ENCODE peak calls at places on chromosome X, in eight cellular contexts. K is germinal center, L is GM23338, D is choroid plexus epithelial cell, N is GM12891, C is aorta, I is posterior cingulate gyrus, F is A549. Y is an unnamed sample.
A peak's percentile ranks its signal among the peaks of the same experiment; 100 is the strongest.

GRCh38 chrX:124455966-124456365 is 109.6 kb downstream of the SH2D1A start:
- DNase-seq in K (no peak), L (no peak), D (no peak), N (no peak), C (no peak), I (no peak), F (no peak), Y (no peak)

GRCh38 chrX:120604359-120604782 is 470 bp downstream of the MCTS1 start:
- DNase-seq in K (peak; percentile 35), L (no peak), D (peak; percentile 57), N (peak; percentile 8), C (no peak), I (peak; percentile 8), F (peak; percentile 37), Y (no peak)

GRCh38 chrX:77785400-77785745 is 643 bp downstream of the ATRX start:
- DNase-seq in K (peak; percentile 9), L (peak; percentile 35), D (peak; percentile 23), N (no peak), C (no peak), I (no peak), F (peak; percentile 28), Y (no peak)

GRCh38 chrX:24117288-24117687 is 32.2 kb upstream of the ZFX start:
- DNase-seq in K (no peak), L (no peak), D (peak; percentile 77), N (no peak), C (no peak), I (peak; percentile 19), F (no peak), Y (peak; percentile 6)

GRCh38 chrX:70508296-70508911 is 63.8 kb downstream of the DLG3 start:
- DNase-seq in K (no peak), L (no peak), D (peak; percentile 3), N (no peak), C (no peak), I (no peak), F (no peak), Y (no peak)

GRCh38 chrX:115912372-115912897 is 258.1 kb upstream of the AGTR2 start:
- DNase-seq in K (peak; percentile 54), L (peak; percentile 54), D (peak; percentile 2), N (no peak), C (no peak), I (no peak), F (no peak), Y (no peak)

GRCh38 chrX:54807524-54808108 is at the start of gene MAGED2:
- DNase-seq in K (peak; percentile 12), L (peak; percentile 56), D (peak; percentile 53), N (no peak), C (peak; percentile 82), I (peak; percentile 36), F (no peak), Y (peak; percentile 32)

GRCh38 chrX:118853596-118853995 is 30.0 kb downstream of the ZCCHC12 start:
- DNase-seq in K (no peak), L (no peak), D (no peak), N (no peak), C (no peak), I (no peak), F (no peak), Y (no peak)

GRCh38 chrX:116881961-116882360 is 419.2 kb upstream of the CT83 start:
- DNase-seq in K (no peak), L (no peak), D (no peak), N (no peak), C (no peak), I (no peak), F (no peak), Y (no peak)

GRCh38 chrX:96713303-96713702 is 28.7 kb downstream of the DIAPH2 start:
- DNase-seq in K (no peak), L (no peak), D (no peak), N (no peak), C (no peak), I (no peak), F (no peak), Y (no peak)

GRCh38 chrX:103276581-103277002 is at the start of gene TCEAL5:
- DNase-seq in K (no peak), L (peak; percentile 22), D (no peak), N (no peak), C (no peak), I (peak; percentile 51), F (no peak), Y (peak; percentile 21)

GRCh38 chrX:104284407-104285000 is 29.8 kb upstream of the ESX1 start:
- DNase-seq in K (no peak), L (no peak), D (no peak), N (no peak), C (no peak), I (no peak), F (no peak), Y (no peak)

GRCh38 chrX:103554687-103555417 is 30.5 kb upstream of the TCEAL4 start:
- DNase-seq in K (peak; percentile 37), L (peak; percentile 84), D (peak; percentile 72), N (peak; percentile 24), C (peak; percentile 74), I (peak; percentile 69), F (no peak), Y (peak; percentile 21)

GRCh38 chrX:1249101-1249887 is 19.3 kb upstream of the CSF2RA start:
- DNase-seq in K (no peak), L (peak; percentile 86), D (peak; percentile 7), N (no peak), C (no peak), I (no peak), F (no peak), Y (no peak)

GRCh38 chrX:30489323-30489722 is 88.2 kb downstream of the TASL start:
- DNase-seq in K (no peak), L (peak; percentile 5), D (no peak), N (no peak), C (no peak), I (no peak), F (peak; percentile 9), Y (no peak)

GRCh38 chrX:144791298-144791697 is 456.0 kb upstream of the SPANXN1 start:
- DNase-seq in K (no peak), L (no peak), D (no peak), N (no peak), C (no peak), I (no peak), F (no peak), Y (no peak)

GRCh38 chrX:153582896-153583295 is 16.0 kb downstream of the CCNQ start:
- DNase-seq in K (peak; percentile 77), L (no peak), D (peak; percentile 58), N (peak; percentile 86), C (no peak), I (no peak), F (no peak), Y (no peak)

GRCh38 chrX:131764224-131764623 is 220.3 kb downstream of the OR13H1 start:
- DNase-seq in K (no peak), L (no peak), D (no peak), N (no peak), C (no peak), I (no peak), F (no peak), Y (no peak)

GRCh38 chrX:46327229-46328081 is 217.8 kb downstream of the ZNF674 start:
- DNase-seq in K (no peak), L (peak; percentile 91), D (peak; percentile 16), N (no peak), C (no peak), I (no peak), F (peak; percentile 69), Y (no peak)

GRCh38 chrX:132483951-132484350 is 4.9 kb downstream of the MBNL3 start:
- DNase-seq in K (no peak), L (no peak), D (no peak), N (no peak), C (no peak), I (no peak), F (no peak), Y (no peak)

GRCh38 chrX:154918060-154918483 is 31.9 kb downstream of the F8A1 start:
- DNase-seq in K (peak; percentile 11), L (peak; percentile 72), D (peak; percentile 84), N (no peak), C (no peak), I (peak; percentile 14), F (peak; percentile 32), Y (no peak)

GRCh38 chrX:53048169-53049126 is at the start of gene GPR173:
- DNase-seq in K (no peak), L (peak; percentile 57), D (peak; percentile 64), N (no peak), C (peak; percentile 84), I (peak; percentile 65), F (no peak), Y (peak; percentile 12)

GRCh38 chrX:14489437-14489836 is 39.9 kb upstream of the GLRA2 start:
- DNase-seq in K (no peak), L (no peak), D (no peak), N (no peak), C (no peak), I (no peak), F (no peak), Y (no peak)

GRCh38 chrX:25021132-25021498 is 5.3 kb upstream of the ARX start:
- DNase-seq in K (no peak), L (no peak), D (no peak), N (no peak), C (no peak), I (no peak), F (peak; percentile 37), Y (no peak)

GRCh38 chrX:41603591-41603990 is 85.2 kb upstream of the GPR34 start:
- DNase-seq in K (no peak), L (no peak), D (no peak), N (no peak), C (no peak), I (no peak), F (no peak), Y (no peak)

GRCh38 chrX:47643926-47644325 is 6.4 kb downstream of the ELK1 start:
- DNase-seq in K (no peak), L (no peak), D (peak; percentile 72), N (no peak), C (no peak), I (no peak), F (no peak), Y (no peak)

GRCh38 chrX:132651411-132652086 is 162.7 kb upstream of the MBNL3 start:
- DNase-seq in K (no peak), L (no peak), D (no peak), N (no peak), C (no peak), I (no peak), F (no peak), Y (no peak)